ENCODE peak calls at places on chromosomes 11 and 22, in seven cellular contexts. G, O, D, H, C, W and S are unnamed samples.

GRCh38 chr11:72842126-72842525 is 27.9 kb downstream of the ATG16L2 start:
- DNase-seq in G (no peak), O (no peak), D (no peak), H (no peak), C (no peak), W (no peak), S (no peak)

GRCh38 chr22:36331306-36331911 is 56.4 kb downstream of the MYH9 start:
- DNase-seq in G (peak), O (peak), D (peak), H (peak), C (peak), W (peak), S (no peak)

GRCh38 chr11:128174465-128175101 is 412.8 kb downstream of the ETS1 start:
- DNase-seq in G (peak), O (no peak), D (no peak), H (no peak), C (no peak), W (no peak), S (no peak)

GRCh38 chr22:25712661-25713400 is 29.2 kb upstream of the MYO18B start:
- DNase-seq in G (no peak), O (no peak), D (no peak), H (no peak), C (no peak), W (no peak), S (no peak)

GRCh38 chr11:134639586-134640330 is 227.7 kb upstream of the B3GAT1 start:
- DNase-seq in G (no peak), O (no peak), D (no peak), H (no peak), C (peak), W (peak), S (no peak)

GRCh38 chr11:69218271-69218682 is 62.5 kb downstream of the SMIM38 start:
- DNase-seq in G (no peak), O (no peak), D (no peak), H (no peak), C (peak), W (no peak), S (no peak)

GRCh38 chr11:112834277-112834755 is 126.9 kb upstream of the NCAM1 start:
- DNase-seq in G (no peak), O (no peak), D (no peak), H (no peak), C (no peak), W (no peak), S (no peak)

GRCh38 chr11:19419021-19419750 is 178.4 kb upstream of the E2F8 start:
- DNase-seq in G (peak), O (no peak), D (no peak), H (no peak), C (no peak), W (peak), S (no peak)

GRCh38 chr22:43867839-43868652 is 5.7 kb upstream of the SULT4A1 start:
- DNase-seq in G (peak), O (peak), D (peak), H (no peak), C (peak), W (peak), S (peak)

GRCh38 chr11:134275534-134276395 is at the start of gene GLB1L3:
- DNase-seq in G (no peak), O (no peak), D (peak), H (peak), C (peak), W (peak), S (peak)

GRCh38 chr22:25447067-25447688 is 117.3 kb upstream of the GRK3 start:
- DNase-seq in G (no peak), O (no peak), D (no peak), H (no peak), C (no peak), W (no peak), S (no peak)

GRCh38 chr11:8809185-8809584 is 101.8 kb upstream of the AKIP1 start:
- DNase-seq in G (no peak), O (no peak), D (no peak), H (no peak), C (no peak), W (no peak), S (no peak)

GRCh38 chr22:37021710-37022482 is 2.4 kb downstream of the MPST start:
- DNase-seq in G (peak), O (peak), D (peak), H (peak), C (peak), W (no peak), S (no peak)

GRCh38 chr22:46604306-46604690 is 15.9 kb upstream of the GRAMD4 start:
- DNase-seq in G (no peak), O (no peak), D (peak), H (no peak), C (peak), W (no peak), S (no peak)

GRCh38 chr11:57904369-57904768 is 119.3 kb upstream of the OR9Q1 start:
- DNase-seq in G (no peak), O (no peak), D (no peak), H (no peak), C (no peak), W (no peak), S (no peak)

GRCh38 chr11:65380460-65381126 is 1.9 kb downstream of the SLC25A45 start:
- DNase-seq in G (no peak), O (no peak), D (no peak), H (no peak), C (no peak), W (no peak), S (no peak)

GRCh38 chr11:43825217-43825816 is 55.3 kb upstream of the ALKBH3 start:
- DNase-seq in G (peak), O (peak), D (peak), H (no peak), C (no peak), W (peak), S (peak)

GRCh38 chr11:131766637-131767036 is 396.2 kb downstream of the NTM start:
- DNase-seq in G (no peak), O (no peak), D (no peak), H (no peak), C (no peak), W (no peak), S (no peak)

GRCh38 chr11:4539603-4540219 is 5.3 kb upstream of the OR52M1 start:
- DNase-seq in G (peak), O (peak), D (peak), H (peak), C (peak), W (peak), S (peak)

GRCh38 chr11:70399681-70400112 is 1.4 kb downstream of the CTTN start:
- DNase-seq in G (peak), O (peak), D (no peak), H (no peak), C (no peak), W (peak), S (no peak)